ENCODE peak calls at places on chromosomes 2 and 18, in ten cellular contexts. One of them, this sample, is unnamed.

GRCh38 chr2:68274022-68274421 is 21.7 kb upstream of the PPP3R1 start:
- DNase-seq in neural progenitor cell: peak; percentile 83
- DNase-seq in adrenal gland: no peak
- DNase-seq in AG10803: no peak
- DNase-seq in stomach: no peak
- DNase-seq in coronary artery: no peak
- DNase-seq in cardiac muscle cell: no peak
- DNase-seq in Jurkat, Clone E6-1: no peak
- DNase-seq in naive thymus-derived CD4-positive, alpha-beta T cell: no peak
- DNase-seq in choroid plexus epithelial cell: no peak
- DNase-seq in this sample: no peak

GRCh38 chr18:37717656-37718055 is 152.1 kb upstream of the CELF4 start:
- DNase-seq in neural progenitor cell: no peak
- DNase-seq in adrenal gland: no peak
- DNase-seq in AG10803: no peak
- DNase-seq in stomach: no peak
- DNase-seq in coronary artery: no peak
- DNase-seq in cardiac muscle cell: no peak
- DNase-seq in Jurkat, Clone E6-1: no peak
- DNase-seq in naive thymus-derived CD4-positive, alpha-beta T cell: no peak
- DNase-seq in choroid plexus epithelial cell: no peak
- DNase-seq in this sample: no peak

GRCh38 chr18:32277492-32277988 is 87.7 kb downstream of the MEP1B start:
- DNase-seq in neural progenitor cell: no peak
- DNase-seq in adrenal gland: no peak
- DNase-seq in AG10803: no peak
- DNase-seq in stomach: no peak
- DNase-seq in coronary artery: no peak
- DNase-seq in cardiac muscle cell: no peak
- DNase-seq in Jurkat, Clone E6-1: no peak
- DNase-seq in naive thymus-derived CD4-positive, alpha-beta T cell: no peak
- DNase-seq in choroid plexus epithelial cell: peak; percentile 48
- DNase-seq in this sample: no peak

GRCh38 chr2:239611222-239611795 is 210.5 kb upstream of the HDAC4 start:
- DNase-seq in neural progenitor cell: no peak
- DNase-seq in adrenal gland: no peak
- DNase-seq in AG10803: no peak
- DNase-seq in stomach: no peak
- DNase-seq in coronary artery: no peak
- DNase-seq in cardiac muscle cell: no peak
- DNase-seq in Jurkat, Clone E6-1: no peak
- DNase-seq in naive thymus-derived CD4-positive, alpha-beta T cell: no peak
- DNase-seq in choroid plexus epithelial cell: no peak
- DNase-seq in this sample: no peak

GRCh38 chr2:179891237-179891636 is 29.8 kb upstream of the ZNF385B start:
- DNase-seq in neural progenitor cell: no peak
- DNase-seq in adrenal gland: no peak
- DNase-seq in AG10803: no peak
- DNase-seq in stomach: no peak
- DNase-seq in coronary artery: no peak
- DNase-seq in cardiac muscle cell: no peak
- DNase-seq in Jurkat, Clone E6-1: no peak
- DNase-seq in naive thymus-derived CD4-positive, alpha-beta T cell: no peak
- DNase-seq in choroid plexus epithelial cell: no peak
- DNase-seq in this sample: no peak

GRCh38 chr2:9378433-9379371 is 44.6 kb downstream of the ITGB1BP1 start:
- DNase-seq in neural progenitor cell: no peak
- DNase-seq in adrenal gland: peak; percentile 64
- DNase-seq in AG10803: peak; percentile 78
- DNase-seq in stomach: no peak
- DNase-seq in coronary artery: peak; percentile 84
- DNase-seq in cardiac muscle cell: no peak
- DNase-seq in Jurkat, Clone E6-1: no peak
- DNase-seq in naive thymus-derived CD4-positive, alpha-beta T cell: no peak
- DNase-seq in choroid plexus epithelial cell: peak; percentile 84
- DNase-seq in this sample: peak; percentile 89

GRCh38 chr2:154484338-154485099 is 214.0 kb upstream of the KCNJ3 start:
- DNase-seq in neural progenitor cell: no peak
- DNase-seq in adrenal gland: no peak
- DNase-seq in AG10803: no peak
- DNase-seq in stomach: no peak
- DNase-seq in coronary artery: no peak
- DNase-seq in cardiac muscle cell: no peak
- DNase-seq in Jurkat, Clone E6-1: no peak
- DNase-seq in naive thymus-derived CD4-positive, alpha-beta T cell: no peak
- DNase-seq in choroid plexus epithelial cell: no peak
- DNase-seq in this sample: no peak

GRCh38 chr2:14673351-14673875 is 40.9 kb downstream of the LRATD1 start:
- DNase-seq in neural progenitor cell: peak; percentile 17
- DNase-seq in adrenal gland: no peak
- DNase-seq in AG10803: peak; percentile 65
- DNase-seq in stomach: no peak
- DNase-seq in coronary artery: no peak
- DNase-seq in cardiac muscle cell: no peak
- DNase-seq in Jurkat, Clone E6-1: no peak
- DNase-seq in naive thymus-derived CD4-positive, alpha-beta T cell: no peak
- DNase-seq in choroid plexus epithelial cell: peak; percentile 4
- DNase-seq in this sample: peak; percentile 1

GRCh38 chr18:32542221-32542798 is 71.6 kb upstream of the GAREM1 start:
- DNase-seq in neural progenitor cell: peak; percentile 13
- DNase-seq in adrenal gland: no peak
- DNase-seq in AG10803: no peak
- DNase-seq in stomach: no peak
- DNase-seq in coronary artery: no peak
- DNase-seq in cardiac muscle cell: no peak
- DNase-seq in Jurkat, Clone E6-1: no peak
- DNase-seq in naive thymus-derived CD4-positive, alpha-beta T cell: no peak
- DNase-seq in choroid plexus epithelial cell: peak; percentile 79
- DNase-seq in this sample: peak; percentile 25

GRCh38 chr2:176637497-176638166 is 368.4 kb downstream of the MTX2 start:
- DNase-seq in neural progenitor cell: peak; percentile 48
- DNase-seq in adrenal gland: peak; percentile 74
- DNase-seq in AG10803: peak; percentile 85
- DNase-seq in stomach: no peak
- DNase-seq in coronary artery: no peak
- DNase-seq in cardiac muscle cell: no peak
- DNase-seq in Jurkat, Clone E6-1: no peak
- DNase-seq in naive thymus-derived CD4-positive, alpha-beta T cell: no peak
- DNase-seq in choroid plexus epithelial cell: peak; percentile 11
- DNase-seq in this sample: peak; percentile 78

GRCh38 chr2:229575569-229576315 is 138.6 kb downstream of the DNER start:
- DNase-seq in neural progenitor cell: no peak
- DNase-seq in adrenal gland: no peak
- DNase-seq in AG10803: peak; percentile 3
- DNase-seq in stomach: no peak
- DNase-seq in coronary artery: no peak
- DNase-seq in cardiac muscle cell: no peak
- DNase-seq in Jurkat, Clone E6-1: no peak
- DNase-seq in naive thymus-derived CD4-positive, alpha-beta T cell: no peak
- DNase-seq in choroid plexus epithelial cell: peak; percentile 82
- DNase-seq in this sample: peak; percentile 28

GRCh38 chr2:100275200-100275589 is 47.1 kb downstream of the LONRF2 start:
- DNase-seq in neural progenitor cell: no peak
- DNase-seq in adrenal gland: no peak
- DNase-seq in AG10803: no peak
- DNase-seq in stomach: no peak
- DNase-seq in coronary artery: no peak
- DNase-seq in cardiac muscle cell: no peak
- DNase-seq in Jurkat, Clone E6-1: no peak
- DNase-seq in naive thymus-derived CD4-positive, alpha-beta T cell: no peak
- DNase-seq in choroid plexus epithelial cell: no peak
- DNase-seq in this sample: no peak

DNA sequence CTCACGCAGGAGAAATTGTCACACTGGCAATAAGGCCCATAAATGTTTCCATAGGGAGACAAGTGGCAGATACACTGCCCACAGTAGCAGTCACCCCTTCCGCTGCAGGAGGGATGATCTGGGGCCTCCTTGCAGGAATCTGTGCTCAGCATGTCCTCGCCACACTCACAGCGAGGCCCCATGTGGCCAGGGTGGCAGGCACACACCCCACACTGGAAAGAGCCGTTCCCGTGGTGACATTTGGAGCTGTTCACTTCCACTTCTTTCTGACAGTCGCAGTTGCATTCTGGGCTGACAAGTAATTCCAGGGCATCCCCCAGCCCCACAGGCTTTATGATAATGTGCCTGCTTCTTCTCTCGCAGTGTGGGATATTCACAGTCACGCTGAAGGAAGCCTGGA is 62.6 kb downstream of the ITGB6 start:
- DNase-seq in neural progenitor cell: no peak
- DNase-seq in adrenal gland: no peak
- DNase-seq in AG10803: no peak
- DNase-seq in stomach: no peak
- DNase-seq in coronary artery: no peak
- DNase-seq in cardiac muscle cell: no peak
- DNase-seq in Jurkat, Clone E6-1: no peak
- DNase-seq in naive thymus-derived CD4-positive, alpha-beta T cell: no peak
- DNase-seq in choroid plexus epithelial cell: no peak
- DNase-seq in this sample: no peak
- H3K4me3 ChIP-seq in neural progenitor cell: no peak overlapping the region
- H3K4me3 ChIP-seq in adrenal gland: no peak overlapping the region
- H3K4me3 ChIP-seq in AG10803: no peak overlapping the region
- H3K4me3 ChIP-seq in stomach: no peak overlapping the region
- H3K4me3 ChIP-seq in coronary artery: no peak overlapping the region
- H3K4me3 ChIP-seq in cardiac muscle cell: no peak overlapping the region
- H3K4me3 ChIP-seq in Jurkat, Clone E6-1: no peak overlapping the region
- H3K4me3 ChIP-seq in naive thymus-derived CD4-positive, alpha-beta T cell: no peak overlapping the region
- H3K4me3 ChIP-seq in choroid plexus epithelial cell: no peak overlapping the region
- H3K4me3 ChIP-seq in this sample: no peak overlapping the region

DNA sequence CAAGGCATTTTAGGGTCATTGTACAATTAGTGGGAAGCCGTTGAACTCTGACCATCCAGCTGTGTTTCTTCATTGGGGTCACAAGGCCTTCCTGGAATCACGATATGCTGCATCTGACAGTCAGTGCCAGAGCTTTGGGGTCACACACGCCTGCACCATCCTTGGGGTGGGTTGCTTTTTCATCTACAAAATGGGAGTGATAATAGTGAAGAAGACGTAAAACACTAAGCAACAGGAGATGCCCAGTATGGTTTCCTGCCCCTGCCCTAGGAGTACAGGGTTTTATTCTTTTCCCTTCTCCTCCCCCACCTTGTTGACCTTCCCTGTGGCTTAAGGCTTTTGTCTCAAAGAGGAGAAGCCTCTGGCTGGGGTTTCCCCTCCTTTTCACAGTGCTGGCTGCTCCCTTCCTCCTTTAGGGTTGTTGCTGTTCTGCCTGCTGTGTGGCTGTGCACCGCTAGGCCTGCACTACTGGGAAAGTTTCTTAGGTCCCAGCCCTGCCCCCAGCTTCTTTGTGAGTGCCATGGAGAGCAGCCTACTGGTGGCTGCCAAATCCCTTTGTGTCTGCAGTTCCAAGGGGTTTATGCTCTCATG is 245.6 kb downstream of the TPGS2 start:
- DNase-seq in neural progenitor cell: peak; percentile 91
- DNase-seq in adrenal gland: no peak
- DNase-seq in AG10803: no peak
- DNase-seq in stomach: no peak
- DNase-seq in coronary artery: peak; percentile 12
- DNase-seq in cardiac muscle cell: no peak
- DNase-seq in Jurkat, Clone E6-1: no peak
- DNase-seq in naive thymus-derived CD4-positive, alpha-beta T cell: no peak
- DNase-seq in choroid plexus epithelial cell: peak; percentile 19
- DNase-seq in this sample: no peak
- H3K4me3 ChIP-seq in neural progenitor cell: no peak overlapping the region
- H3K4me3 ChIP-seq in adrenal gland: no peak overlapping the region
- H3K4me3 ChIP-seq in AG10803: no peak overlapping the region
- H3K4me3 ChIP-seq in stomach: no peak overlapping the region
- H3K4me3 ChIP-seq in coronary artery: no peak overlapping the region
- H3K4me3 ChIP-seq in cardiac muscle cell: no peak overlapping the region
- H3K4me3 ChIP-seq in Jurkat, Clone E6-1: no peak overlapping the region
- H3K4me3 ChIP-seq in naive thymus-derived CD4-positive, alpha-beta T cell: no peak overlapping the region
- H3K4me3 ChIP-seq in choroid plexus epithelial cell: no peak overlapping the region
- H3K4me3 ChIP-seq in this sample: no peak overlapping the region

DNA sequence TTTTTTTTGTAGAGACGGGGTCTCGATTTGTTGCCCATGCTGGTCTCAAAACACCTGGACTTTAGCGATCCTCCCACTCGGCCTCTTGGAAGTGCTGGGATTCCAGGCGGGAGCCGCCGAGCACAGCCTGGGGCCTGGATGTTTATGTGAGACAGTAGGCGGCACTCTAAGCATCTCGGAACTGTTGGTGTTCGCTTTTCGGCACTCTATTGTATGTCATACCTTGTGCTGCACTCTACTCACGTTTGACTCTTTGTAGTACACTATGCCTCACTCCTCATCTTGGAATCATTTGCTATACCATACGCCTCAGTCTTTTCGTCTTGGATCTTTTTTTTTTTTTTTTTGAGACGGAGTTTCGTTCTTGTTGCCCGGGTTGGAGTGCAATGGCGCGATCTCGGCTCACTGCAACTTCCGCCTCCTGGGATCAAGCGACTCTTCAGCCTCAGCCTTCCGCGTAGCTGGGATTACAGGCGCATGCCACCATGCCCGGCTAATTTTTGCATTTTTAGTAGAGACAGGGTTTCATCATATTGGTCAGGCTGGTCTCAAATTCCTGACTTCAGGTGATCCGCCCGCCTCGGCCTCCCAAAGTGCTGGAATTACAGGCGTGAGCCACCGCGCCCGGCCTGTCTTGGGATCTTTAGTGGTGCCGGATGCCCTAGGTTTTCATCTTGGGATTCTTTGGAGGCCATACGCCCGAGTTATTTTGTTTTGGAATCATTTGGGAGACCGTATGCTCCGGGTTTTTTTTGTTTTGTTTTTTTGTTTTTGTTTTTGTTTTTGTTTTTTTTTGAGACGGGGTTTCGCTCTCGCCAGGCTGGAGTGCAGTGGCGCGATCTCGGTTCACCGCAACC is 24.2 kb upstream of the ZDBF2 start:
- DNase-seq in neural progenitor cell: peak; percentile 70
- DNase-seq in adrenal gland: no peak
- DNase-seq in AG10803: peak; percentile 6
- DNase-seq in stomach: no peak
- DNase-seq in coronary artery: no peak
- DNase-seq in cardiac muscle cell: peak; percentile 44
- DNase-seq in Jurkat, Clone E6-1: no peak
- DNase-seq in naive thymus-derived CD4-positive, alpha-beta T cell: no peak
- DNase-seq in choroid plexus epithelial cell: peak; percentile 11
- DNase-seq in this sample: no peak
- H3K4me3 ChIP-seq in neural progenitor cell: peak overlapping the region; percentile 41
- H3K4me3 ChIP-seq in adrenal gland: no peak overlapping the region
- H3K4me3 ChIP-seq in AG10803: peak overlapping the region; percentile 50
- H3K4me3 ChIP-seq in stomach: peak overlapping the region; percentile 32
- H3K4me3 ChIP-seq in coronary artery: peak overlapping the region; percentile 50
- H3K4me3 ChIP-seq in cardiac muscle cell: peak overlapping the region; percentile 22
- H3K4me3 ChIP-seq in Jurkat, Clone E6-1: no peak overlapping the region
- H3K4me3 ChIP-seq in naive thymus-derived CD4-positive, alpha-beta T cell: no peak overlapping the region
- H3K4me3 ChIP-seq in choroid plexus epithelial cell: peak overlapping the region; percentile 32
- H3K4me3 ChIP-seq in this sample: no peak overlapping the region

DNA sequence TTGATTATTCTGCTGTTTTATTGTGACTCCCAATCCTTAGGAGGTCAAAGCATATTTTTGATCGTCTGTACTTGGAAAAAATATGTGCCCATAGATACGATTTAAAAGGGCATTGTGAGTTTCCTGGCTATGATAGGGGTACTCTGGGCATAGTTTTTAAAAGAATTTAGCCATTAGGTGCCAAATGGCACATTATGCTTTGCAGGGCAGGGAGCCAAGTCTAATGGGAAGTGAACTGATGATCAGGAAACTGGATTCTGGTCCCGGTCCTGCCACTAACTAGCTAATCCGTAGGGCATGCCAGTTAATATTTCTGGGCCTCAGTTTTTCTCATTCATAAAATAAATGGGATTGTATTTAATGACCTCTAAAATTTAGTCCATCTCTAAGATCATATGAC is 189.3 kb downstream of the LTBP1 start:
- DNase-seq in neural progenitor cell: no peak
- DNase-seq in adrenal gland: no peak
- DNase-seq in AG10803: no peak
- DNase-seq in stomach: no peak
- DNase-seq in coronary artery: no peak
- DNase-seq in cardiac muscle cell: no peak
- DNase-seq in Jurkat, Clone E6-1: no peak
- DNase-seq in naive thymus-derived CD4-positive, alpha-beta T cell: no peak
- DNase-seq in choroid plexus epithelial cell: peak; percentile 50
- DNase-seq in this sample: peak; percentile 57
- H3K4me3 ChIP-seq in neural progenitor cell: no peak overlapping the region
- H3K4me3 ChIP-seq in adrenal gland: no peak overlapping the region
- H3K4me3 ChIP-seq in AG10803: peak overlapping the region; percentile 76
- H3K4me3 ChIP-seq in stomach: peak overlapping the region; percentile 43
- H3K4me3 ChIP-seq in coronary artery: peak overlapping the region; percentile 69
- H3K4me3 ChIP-seq in cardiac muscle cell: no peak overlapping the region
- H3K4me3 ChIP-seq in Jurkat, Clone E6-1: no peak overlapping the region
- H3K4me3 ChIP-seq in naive thymus-derived CD4-positive, alpha-beta T cell: no peak overlapping the region
- H3K4me3 ChIP-seq in choroid plexus epithelial cell: peak overlapping the region; percentile 70
- H3K4me3 ChIP-seq in this sample: peak overlapping the region; percentile 90

This sample was measured in fibroblast of mammary gland.